ENCODE peak calls at places on chromosomes 11 and 22, in four cellular contexts. W is K562, F is IMR-90, C is SK-N-SH. N is an unnamed sample.

GRCh38 chr11:71086687-71087258 is 165.6 kb downstream of the SHANK2 start:
- DNase-seq in W (peak), F (peak), C (peak), N (no peak)

GRCh38 chr11:86069408-86070086 is 663 bp upstream of the PICALM start:
- DNase-seq in W (peak), F (peak), C (peak), N (peak)

GRCh38 chr11:100624346-100624745 is 62.7 kb upstream of the ARHGAP42 start:
- DNase-seq in W (no peak), F (peak), C (no peak), N (no peak)

GRCh38 chr11:75801362-75802021 is 13.5 kb upstream of the UVRAG start:
- DNase-seq in W (no peak), F (no peak), C (no peak), N (no peak)

GRCh38 chr22:30984317-30984716 is 15.3 kb downstream of the TUG1 start:
- DNase-seq in W (no peak), F (no peak), C (no peak), N (no peak)

GRCh38 chr11:129364143-129364654 is 11.4 kb upstream of the BARX2 start:
- DNase-seq in W (peak), F (peak), C (peak), N (peak)

GRCh38 chr22:36439481-36440271 is 41.8 kb downstream of the TXN2 start:
- DNase-seq in W (peak), F (peak), C (peak), N (no peak)

GRCh38 chr22:30823015-30823370 is 128.3 kb downstream of the OSBP2 start:
- DNase-seq in W (peak), F (no peak), C (peak), N (no peak)

GRCh38 chr11:9004310-9004945 is 627 bp upstream of the NRIP3 start:
- DNase-seq in W (no peak), F (no peak), C (no peak), N (no peak)

GRCh38 chr22:40797427-40797826 is 21.7 kb downstream of the SLC25A17 start:
- DNase-seq in W (no peak), F (peak), C (no peak), N (no peak)

GRCh38 chr22:19892249-19892879 is 37.7 kb upstream of the GNB1L start:
- DNase-seq in W (peak), F (peak), C (peak), N (no peak)

GRCh38 chr22:46056169-46057041 is 79.4 kb upstream of the WNT7B start:
- DNase-seq in W (no peak), F (no peak), C (peak), N (no peak)

GRCh38 chr11:68997124-68997994 is 15.7 kb downstream of the MRGPRF start:
- DNase-seq in W (no peak), F (no peak), C (peak), N (no peak)

GRCh38 chr11:44637477-44637876 is 72.0 kb downstream of the CD82 start:
- DNase-seq in W (no peak), F (no peak), C (no peak), N (no peak)

GRCh38 chr11:79430280-79430679 is 10.6 kb downstream of the TENM4 start:
- DNase-seq in W (no peak), F (no peak), C (no peak), N (no peak)

GRCh38 chr11:131760191-131760951 is 390.0 kb downstream of the NTM start:
- DNase-seq in W (no peak), F (peak), C (no peak), N (no peak)

GRCh38 chr22:46379301-46379930 is 43.9 kb downstream of the TRMU start:
- DNase-seq in W (no peak), F (no peak), C (no peak), N (no peak)

GRCh38 chr11:122711831-122712378 is 56.4 kb downstream of the UBASH3B start:
- DNase-seq in W (no peak), F (no peak), C (peak), N (no peak)

GRCh38 chr11:10893713-10894112 is 35.9 kb upstream of the ZBED5 start:
- DNase-seq in W (no peak), F (peak), C (no peak), N (no peak)

GRCh38 chr11:34182921-34183685 is 77.7 kb downstream of the NAT10 start:
- DNase-seq in W (no peak), F (no peak), C (no peak), N (no peak)

DNA sequence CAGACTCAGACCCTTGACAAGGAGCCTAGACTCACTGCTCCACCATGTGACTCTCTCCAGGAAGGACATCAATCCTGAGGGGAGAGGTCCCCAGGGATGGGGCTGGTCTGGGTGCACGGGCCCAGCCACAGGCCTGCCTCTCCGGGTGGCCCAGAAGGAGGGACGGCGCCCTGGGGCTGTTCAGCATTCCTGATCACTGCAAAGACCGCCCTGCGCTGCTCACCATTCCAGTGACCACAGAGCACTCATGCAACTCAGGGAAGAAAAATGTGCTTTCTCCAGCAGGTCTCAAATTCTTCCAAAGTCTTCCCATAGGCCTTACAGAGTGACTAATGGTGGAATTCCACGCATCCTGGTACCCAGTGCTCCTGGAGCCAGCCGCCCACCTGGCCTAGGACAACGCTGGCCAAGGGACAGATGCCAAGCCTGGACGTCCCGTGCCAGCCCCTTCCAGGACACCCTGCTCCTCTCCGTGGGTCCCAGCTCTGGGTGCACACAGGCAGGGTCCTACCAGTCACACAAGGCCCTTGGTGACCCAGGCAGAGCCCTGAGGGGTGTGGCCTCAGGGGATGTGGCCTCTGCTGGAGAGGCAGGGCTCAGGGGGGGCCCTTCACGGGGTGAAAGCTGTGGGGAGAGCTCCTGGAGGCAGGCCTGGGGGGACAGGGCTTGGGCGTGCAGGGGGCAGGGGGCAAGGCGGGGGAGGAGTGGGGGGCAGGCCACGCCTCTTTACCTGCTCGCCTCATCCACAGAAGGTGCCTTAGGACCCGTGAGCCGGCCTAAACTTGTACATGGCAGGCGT is 178.8 kb downstream of the IGLL1 start:
- DNase-seq in W (no peak), F (peak), C (no peak), N (no peak)
- TF ChIP-seq RCOR1 in W (no peak), F (no peak), C (no peak), N (no peak)

GRCh38 chr11:67369801-67370284 is 3.6 kb downstream of the CLCF1 start:
- DNase-seq in W (no peak), F (peak), C (no peak), N (no peak)
- TF ChIP-seq MXI1 in W (no peak), F (no peak), C (no peak), N (no peak)

GRCh38 chr11:95505927-95506426 is 275.0 kb upstream of the SESN3 start:
- DNase-seq in W (no peak), F (peak), C (no peak), N (no peak)
- TF ChIP-seq RCOR1 in W (no peak), F (no peak), C (no peak), N (no peak)

GRCh38 chr11:116601734-116602636 is 170.8 kb downstream of the BUD13 start:
- DNase-seq in W (no peak), F (peak), C (no peak), N (no peak)

GRCh38 chr11:116605543-116605942 is 167.2 kb downstream of the BUD13 start:
- DNase-seq in W (peak), F (peak), C (no peak), N (no peak)

GRCh38 chr11:116600930-116601329 is 171.9 kb downstream of the BUD13 start:
- DNase-seq in W (no peak), F (no peak), C (no peak), N (no peak)

GRCh38 chr11:116603783-116604323 is 168.9 kb downstream of the BUD13 start:
- DNase-seq in W (no peak), F (no peak), C (no peak), N (no peak)

DNA sequence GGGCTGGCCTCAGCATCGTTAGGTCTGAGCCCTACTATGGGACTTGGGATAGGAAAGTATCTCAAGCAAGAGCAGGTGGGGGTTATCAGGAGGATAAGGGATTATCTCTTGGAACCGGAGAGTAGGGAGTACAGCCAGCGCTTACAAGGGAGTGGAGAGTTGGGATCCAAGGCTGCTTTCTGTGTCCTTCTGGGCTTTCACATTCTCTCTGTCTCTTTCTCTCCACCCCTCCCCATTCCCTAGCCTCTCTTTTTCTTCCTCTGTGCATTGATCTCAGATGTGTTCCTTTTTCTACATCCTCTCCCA is 170.2 kb downstream of the BUD13 start:
- DNase-seq in W (no peak), F (no peak), C (no peak), N (no peak)
- TF ChIP-seq MXI1 in W (no peak), F (no peak), C (no peak), N (no peak)

DNA sequence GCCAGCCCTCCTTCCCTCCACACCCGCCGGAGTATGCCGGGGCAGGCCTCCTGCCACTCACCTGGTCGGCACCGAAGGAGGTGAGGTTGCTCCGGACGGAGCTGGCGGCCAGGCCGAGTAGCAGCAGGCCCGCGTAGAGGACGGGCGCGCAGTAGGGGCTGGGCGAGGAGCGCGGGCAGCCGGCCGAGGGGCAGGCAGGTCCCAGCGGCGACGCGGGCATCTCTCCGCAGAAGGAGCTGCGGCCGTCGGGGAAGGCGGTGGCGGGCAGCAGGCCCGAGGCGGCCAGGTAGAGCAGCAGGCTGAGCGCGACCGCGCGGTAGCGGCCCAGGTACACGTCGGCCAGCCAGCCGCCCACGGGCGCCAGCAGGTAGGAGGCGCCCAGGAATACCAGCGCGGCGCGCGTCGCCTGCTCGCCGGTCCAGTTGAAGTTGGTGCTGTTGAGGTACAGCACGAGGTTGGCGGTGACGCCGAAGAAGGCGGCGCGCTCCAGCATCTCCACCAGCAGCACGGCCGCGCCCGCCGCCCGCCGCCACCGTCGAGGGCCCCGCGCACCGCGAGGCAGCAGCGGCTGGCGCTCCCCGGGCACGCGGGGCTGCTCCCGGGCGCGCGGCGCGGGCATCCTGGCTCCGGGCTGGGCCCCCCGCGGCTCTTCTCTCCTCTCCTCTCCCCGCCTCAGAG is 904 bp downstream of the SLC15A3 start:
- DNase-seq in W (no peak), F (no peak), C (no peak), N (no peak)
- TF ChIP-seq RCOR1 in W (no peak), F (no peak), C (no peak), N (no peak)

DNA sequence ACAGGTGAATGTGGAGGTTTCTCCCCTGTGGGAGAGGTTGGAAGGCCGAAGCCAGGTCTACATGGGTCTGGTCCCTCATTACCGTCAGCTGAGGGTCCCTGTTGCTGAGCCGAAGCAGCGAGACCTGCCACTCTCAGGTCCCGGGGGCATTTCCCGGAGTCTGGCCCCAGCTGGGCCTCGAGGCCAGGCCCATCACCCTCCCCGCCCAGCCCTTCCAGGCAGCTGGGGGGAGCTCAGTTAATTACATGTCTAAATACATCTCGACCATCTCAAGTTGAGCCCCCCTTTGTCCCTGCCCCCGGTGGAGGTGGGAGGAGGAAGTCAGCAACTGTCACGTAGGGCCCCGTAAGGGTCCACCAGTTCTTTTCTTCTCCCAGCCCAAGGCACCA is 3.6 kb downstream of the CDKN1C start:
- DNase-seq in W (no peak), F (no peak), C (no peak), N (no peak)
- TF ChIP-seq MXI1 in W (no peak), F (no peak), C (no peak), N (no peak)

DNA sequence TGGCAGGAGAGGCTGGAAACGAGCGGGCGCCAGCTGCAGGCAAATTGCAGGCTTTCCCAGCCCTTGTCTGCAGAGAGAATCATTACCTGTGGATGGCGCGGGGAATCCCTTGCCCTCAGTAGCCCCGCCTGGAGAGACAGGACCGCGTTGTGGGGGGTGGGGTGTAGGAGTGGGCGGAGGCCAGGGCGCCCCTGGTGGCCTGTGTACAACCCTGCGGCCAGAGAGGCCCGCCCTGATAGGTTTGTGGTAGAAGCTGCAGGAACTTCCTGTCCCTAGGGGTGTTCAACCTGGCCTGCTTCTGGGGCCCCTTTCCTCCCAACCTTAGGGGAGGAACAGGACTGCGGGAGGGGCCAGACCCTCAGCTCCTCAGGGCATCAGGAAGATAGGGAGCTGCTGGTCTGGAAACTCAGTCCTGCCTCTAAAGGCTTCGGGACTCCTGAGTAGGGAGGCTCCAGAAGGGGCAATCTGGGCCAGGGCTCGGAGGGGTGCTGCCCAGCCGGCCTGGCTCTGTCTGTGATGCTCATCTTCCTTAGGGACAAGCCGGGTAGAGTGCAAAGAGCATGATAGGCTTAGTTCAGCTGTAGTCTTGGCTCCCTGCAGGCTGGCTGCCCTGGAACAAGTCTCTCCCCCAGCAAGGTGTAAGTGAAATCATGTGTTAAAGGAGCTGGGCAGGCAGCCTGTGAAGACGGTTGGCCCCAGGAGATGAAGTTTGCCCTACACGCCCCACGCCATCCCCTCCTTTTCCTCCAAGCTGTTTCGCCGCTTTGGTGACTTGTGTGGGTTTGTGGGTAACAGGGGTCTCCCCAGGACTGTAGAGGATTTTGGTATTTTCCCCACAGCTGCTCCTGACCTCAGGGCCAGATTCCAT is 24.1 kb upstream of the SUSD2 start:
- DNase-seq in W (peak), F (peak), C (peak), N (peak)
- TF ChIP-seq RCOR1 in W (no peak), F (no peak), C (no peak), N (no peak)

DNA sequence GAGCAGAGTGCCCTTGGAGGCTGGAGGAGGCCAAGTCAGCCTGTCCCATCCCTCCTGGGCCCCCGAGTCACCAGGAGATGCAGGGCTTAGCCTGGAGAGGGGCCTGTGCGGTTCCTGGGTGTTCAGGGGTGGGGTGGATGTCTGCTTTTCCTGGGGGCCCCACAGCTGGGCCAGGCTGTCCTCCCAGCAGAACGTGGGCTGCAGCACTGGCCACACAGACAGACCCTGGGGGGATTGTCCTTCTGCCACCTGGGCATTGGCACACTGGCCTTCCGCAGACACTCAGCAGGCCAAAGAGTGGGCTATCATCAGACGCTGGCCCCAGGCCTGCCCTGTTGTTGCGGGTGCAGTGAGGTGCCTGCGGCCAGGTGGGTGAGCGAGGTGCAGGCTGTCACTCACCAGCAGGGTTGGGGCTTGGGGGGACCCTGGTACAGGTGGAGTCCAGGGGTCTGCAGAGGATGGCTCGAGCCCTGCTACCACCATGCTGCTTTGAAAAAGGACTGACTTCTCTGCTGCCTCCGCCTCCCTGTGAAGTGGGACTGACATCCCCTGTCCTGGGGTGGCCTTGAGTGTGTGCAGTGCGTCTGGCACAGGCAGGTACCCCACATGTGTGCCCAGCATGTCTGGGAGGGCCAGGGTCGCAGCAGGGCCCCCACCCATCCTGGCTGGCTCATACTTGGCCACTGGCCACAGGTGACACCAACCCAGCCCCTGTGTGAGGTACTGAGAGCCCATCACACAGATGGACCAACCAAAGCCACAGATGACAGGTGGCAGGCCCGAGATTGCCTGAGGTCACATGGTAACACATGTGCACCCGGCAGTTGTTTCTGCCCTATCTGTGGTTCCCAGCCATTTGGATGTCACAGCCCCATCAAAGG is 39.0 kb upstream of the KCNQ1OT1 start:
- DNase-seq in W (peak), F (no peak), C (no peak), N (no peak)
- TF ChIP-seq MXI1 in W (no peak), F (no peak), C (no peak), N (no peak)

DNA sequence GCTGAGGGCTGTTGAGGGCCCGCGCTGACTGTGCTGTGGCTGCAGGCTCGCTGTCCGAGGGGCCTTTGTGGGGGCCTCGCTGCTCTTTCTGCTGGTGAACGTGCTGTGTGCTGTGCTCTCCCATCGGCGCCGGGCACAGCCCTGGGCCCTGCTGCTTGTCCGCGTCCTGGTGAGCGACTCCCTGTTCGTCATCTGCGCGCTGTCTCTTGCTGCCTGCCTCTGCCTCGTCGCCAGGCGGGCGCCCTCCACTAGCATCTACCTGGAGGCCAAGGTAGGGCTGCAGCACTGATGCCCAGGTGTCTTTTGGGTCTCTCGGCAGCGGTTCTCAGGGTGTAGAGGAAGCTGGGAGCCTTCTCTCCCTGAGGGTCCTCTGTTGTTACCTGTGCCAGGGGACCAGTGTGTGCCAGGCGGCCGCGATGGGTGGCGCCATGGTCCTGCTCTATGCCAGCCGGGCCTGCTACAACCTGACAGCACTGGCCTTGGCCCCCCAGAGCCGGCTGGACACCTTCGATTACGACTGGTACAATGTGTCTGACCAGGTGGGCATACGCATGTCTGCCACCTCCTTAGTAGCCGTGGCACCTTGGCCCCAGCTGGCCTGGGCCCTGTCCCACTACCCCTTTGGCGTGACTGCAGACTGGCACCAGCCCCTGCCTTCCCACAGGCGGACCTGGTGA is 2.2 kb downstream of the GPR137 start:
- DNase-seq in W (no peak), F (no peak), C (no peak), N (no peak)
- TF ChIP-seq RCOR1 in W (no peak), F (no peak), C (no peak), N (no peak)

DNA sequence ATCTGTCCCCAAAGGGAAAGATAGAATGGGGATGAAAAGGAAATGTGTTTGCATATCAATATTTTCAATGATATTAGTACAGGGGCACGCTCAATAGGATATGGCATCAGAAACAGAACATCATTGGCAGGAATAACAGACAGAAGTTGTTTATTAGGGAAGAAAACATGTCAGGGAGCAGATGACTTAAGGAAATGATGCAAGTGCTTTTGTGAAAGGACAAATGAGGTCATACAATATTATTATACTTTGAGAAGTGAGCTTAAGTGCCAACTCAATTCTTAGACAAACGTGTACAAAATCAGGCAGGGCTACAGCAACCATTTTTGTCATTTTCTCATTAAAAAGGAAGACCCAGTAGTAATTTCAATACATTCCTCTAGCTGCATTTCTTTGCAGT is 388.4 kb downstream of the SOX6 start:
- DNase-seq in W (no peak), F (peak), C (no peak), N (no peak)
- TF ChIP-seq MXI1 in W (no peak), F (no peak), C (no peak), N (no peak)